ENCODE peak calls at places on chromosomes 7 and 10, in nine cellular contexts. H, R, Q, E, P, D, S, Y and V are unnamed samples.
A peak's percentile ranks its signal among the peaks of the same experiment; 100 is the strongest.

GRCh38 chr7:84811427-84811826 is 375.4 kb downstream of the SEMA3D start:
- DNase-seq in R (no peak), S (peak; percentile 59), Y (no peak), D (peak; percentile 76), H (no peak), Q (no peak), P (no peak), E (no peak), V (no peak)

GRCh38 chr10:35210961-35211360 is 84.3 kb downstream of the CREM start:
- DNase-seq in D (no peak), Q (no peak), R (no peak), Y (no peak), E (no peak), H (no peak), S (no peak), P (no peak), V (no peak)

GRCh38 chr7:47361746-47362215 is 220.1 kb downstream of the TNS3 start:
- DNase-seq in D (no peak), E (peak; percentile 59), R (no peak), H (peak; percentile 81), P (peak; percentile 98), S (peak; percentile 96), Q (peak; percentile 83), Y (no peak), V (peak; percentile 60)

GRCh38 chr10:108250954-108251620 is 1086.6 kb upstream of the SORCS1 start:
- DNase-seq in Y (no peak), Q (no peak), D (no peak), E (no peak), S (peak; percentile 54), H (no peak), R (no peak), P (peak; percentile 74), V (no peak)

GRCh38 chr7:4681922-4682620 is at the start of gene FOXK1:
- DNase-seq in D (peak; percentile 89), Y (peak; percentile 81), Q (no peak), E (no peak), R (peak; percentile 39), H (peak; percentile 91), P (peak; percentile 67), S (peak; percentile 56), V (peak; percentile 65)

GRCh38 chr10:110610308-110610774 is 33.8 kb upstream of the RBM20 start:
- DNase-seq in R (peak; percentile 58), Q (peak; percentile 26), P (peak; percentile 60), Y (peak; percentile 94), S (peak; percentile 46), H (peak; percentile 70), E (peak; percentile 49), D (peak; percentile 70), V (peak; percentile 30)

GRCh38 chr10:119412244-119412750 is 130.2 kb downstream of the RGS10 start:
- DNase-seq in R (peak; percentile 50), H (peak; percentile 26), Q (no peak), Y (no peak), D (no peak), S (no peak), E (no peak), P (no peak), V (peak; percentile 95)

GRCh38 chr10:28949005-28950004 is 272.0 kb downstream of the BAMBI start:
- DNase-seq in E (no peak), R (no peak), H (no peak), Y (no peak), P (no peak), S (no peak), Q (no peak), D (no peak), V (peak; percentile 29)

GRCh38 chr7:14430921-14431320 is 441.5 kb upstream of the ETV1 start:
- DNase-seq in Y (no peak), D (peak; percentile 78), S (no peak), P (no peak), R (no peak), E (no peak), Q (no peak), H (no peak), V (no peak)

GRCh38 chr10:6840766-6841165 is 260.7 kb upstream of the PRKCQ start:
- DNase-seq in E (no peak), P (no peak), Y (no peak), Q (no peak), R (no peak), D (no peak), H (peak; percentile 73), S (no peak), V (peak; percentile 94)

GRCh38 chr10:71214641-71215160 is 2.3 kb downstream of the UNC5B start:
- DNase-seq in E (no peak), S (no peak), D (no peak), R (no peak), Y (no peak), Q (no peak), H (no peak), P (no peak), V (no peak)

GRCh38 chr10:47245731-47246350 is 54.2 kb upstream of the GDF10 start:
- DNase-seq in Y (no peak), E (no peak), P (no peak), Q (no peak), D (no peak), H (no peak), R (no peak), S (no peak), V (no peak)

GRCh38 chr10:79468841-79469585 is 23.6 kb upstream of the ZCCHC24 start:
- DNase-seq in Q (no peak), P (no peak), Y (no peak), E (no peak), R (no peak), H (no peak), S (no peak), D (no peak), V (no peak)

GRCh38 chr7:91777522-91777921 is 103.0 kb downstream of the MTERF1 start:
- DNase-seq in S (no peak), D (no peak), Y (no peak), E (no peak), R (no peak), P (no peak), Q (no peak), H (no peak), V (no peak)

GRCh38 chr7:107592361-107593024 is 12.4 kb downstream of the BCAP29 start:
- DNase-seq in H (peak; percentile 90), S (no peak), R (no peak), D (no peak), Q (peak; percentile 23), Y (no peak), E (no peak), P (no peak), V (peak; percentile 84)

GRCh38 chr7:107593025-107593410 is 13.0 kb downstream of the BCAP29 start:
- DNase-seq in H (peak; percentile 25), R (peak; percentile 10), D (no peak), Q (no peak), E (no peak), S (no peak), P (no peak), Y (no peak), V (no peak)

GRCh38 chr7:107596881-107597581 is 17.0 kb downstream of the BCAP29 start:
- DNase-seq in S (no peak), E (no peak), D (no peak), Y (no peak), H (no peak), Q (no peak), R (peak; percentile 99), P (no peak), V (no peak)

GRCh38 chr7:107597582-107597916 is 17.5 kb downstream of the BCAP29 start:
- DNase-seq in R (no peak), E (no peak), S (no peak), Q (no peak), D (no peak), H (no peak), P (no peak), Y (no peak), V (no peak)

GRCh38 chr7:107594961-107595737 is 15.1 kb downstream of the BCAP29 start:
- DNase-seq in E (no peak), P (peak; percentile 91), D (no peak), H (peak; percentile 96), Y (no peak), S (peak; percentile 97), R (peak; percentile 98), Q (peak; percentile 92), V (peak; percentile 83)
- H3K27ac ChIP-seq in E (no peak overlapping the region), P (peak overlapping the region; percentile 81), D (no peak overlapping the region), H (peak overlapping the region; percentile 75), Y (no peak overlapping the region), S (peak overlapping the region; percentile 82), R (peak overlapping the region; percentile 97), Q (peak overlapping the region; percentile 71), V (peak overlapping the region; percentile 36)

GRCh38 chr7:157754416-157754790 is 417.6 kb downstream of the DNAJB6 start:
- DNase-seq in H (no peak), Q (no peak), Y (no peak), D (no peak), S (no peak), P (no peak), E (no peak), R (no peak), V (no peak)

GRCh38 chr7:157751351-157751750 is 414.5 kb downstream of the DNAJB6 start:
- DNase-seq in D (no peak), R (no peak), S (no peak), Q (no peak), E (no peak), P (no peak), Y (no peak), H (no peak), V (no peak)

GRCh38 chr7:157751951-157752673 is 415.3 kb downstream of the DNAJB6 start:
- DNase-seq in Y (no peak), P (no peak), S (no peak), Q (no peak), H (no peak), R (no peak), D (no peak), E (no peak), V (no peak)

GRCh38 chr7:157753713-157754415 is 417.1 kb downstream of the DNAJB6 start:
- DNase-seq in R (no peak), Y (no peak), H (no peak), Q (no peak), S (no peak), E (no peak), P (no peak), D (no peak), V (no peak)

GRCh38 chr7:157752832-157753291 is 416.1 kb downstream of the DNAJB6 start:
- DNase-seq in R (no peak), Q (no peak), H (no peak), D (no peak), E (no peak), Y (no peak), P (no peak), S (no peak), V (peak; percentile 58)
- TF ChIP-seq EZH2 in R (no peak), Q (no peak), H (no peak), D (no peak), E (no peak), Y (no peak), P (no peak), S (no peak), V (no peak)

GRCh38 chr7:104976966-104977636 is 36.9 kb upstream of the KMT2E start:
- DNase-seq in Q (no peak), H (no peak), S (no peak), R (peak; percentile 37), E (no peak), Y (no peak), P (no peak), D (no peak), V (no peak)
- H3K27ac ChIP-seq in Q (no peak overlapping the region), H (no peak overlapping the region), S (no peak overlapping the region), R (no peak overlapping the region), E (no peak overlapping the region), Y (peak overlapping the region; percentile 16), P (no peak overlapping the region), D (no peak overlapping the region), V (peak overlapping the region; percentile 75)

DNA sequence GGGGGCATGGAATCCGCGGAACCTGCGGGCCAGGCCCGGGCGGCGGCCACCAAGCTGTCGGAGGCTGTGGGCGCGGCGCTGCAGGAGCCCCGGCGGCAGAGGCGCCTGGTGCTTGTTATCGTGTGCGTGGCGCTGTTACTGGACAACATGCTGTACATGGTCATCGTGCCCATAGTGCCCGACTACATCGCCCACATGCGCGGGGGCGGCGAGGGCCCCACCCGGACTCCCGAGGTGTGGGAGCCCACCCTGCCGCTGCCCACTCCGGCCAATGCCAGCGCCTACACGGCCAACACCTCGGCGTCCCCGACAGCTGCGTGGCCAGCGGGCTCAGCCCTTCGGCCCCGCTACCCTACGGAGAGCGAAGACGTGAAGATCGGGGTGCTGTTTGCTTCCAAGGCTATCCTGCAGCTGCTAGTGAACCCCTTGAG is 640 bp downstream of the SLC18A3 start:
- DNase-seq in S (no peak), Q (no peak), P (no peak), R (no peak), E (no peak), D (no peak), Y (no peak), H (no peak), V (no peak)
- TF ChIP-seq EZH2 in S (no peak), Q (peak; percentile 87), P (no peak), R (peak; percentile 97), E (no peak), D (peak; percentile 94), Y (peak; percentile 74), H (peak; percentile 41), V (peak; percentile 74)